ENCODE peak calls at places on chromosome 2, in five cellular contexts. One of them, this sample, is unnamed.

GRCh38 chr2:216328347-216328746 is 43.9 kb downstream of the MARCHF4 start:
- DNase-seq in neuronal stem cell: no peak
- DNase-seq in H9: no peak
- DNase-seq in mesenchymal stem cell: peak
- DNase-seq in H1: no peak
- DNase-seq in this sample: no peak

GRCh38 chr2:215364157-215365155 is 52.6 kb downstream of the ATIC start:
- DNase-seq in neuronal stem cell: no peak
- DNase-seq in H9: no peak
- DNase-seq in mesenchymal stem cell: no peak
- DNase-seq in H1: no peak
- DNase-seq in this sample: no peak

GRCh38 chr2:1080984-1081383 is 130.3 kb downstream of the SNTG2 start:
- DNase-seq in neuronal stem cell: no peak
- DNase-seq in H9: no peak
- DNase-seq in mesenchymal stem cell: no peak
- DNase-seq in H1: no peak
- DNase-seq in this sample: no peak

GRCh38 chr2:212928681-212929080 is 222.7 kb downstream of the IKZF2 start:
- DNase-seq in neuronal stem cell: no peak
- DNase-seq in H9: no peak
- DNase-seq in mesenchymal stem cell: peak
- DNase-seq in H1: no peak
- DNase-seq in this sample: no peak

GRCh38 chr2:159925975-159926374 is 128.0 kb upstream of the CD302 start:
- DNase-seq in neuronal stem cell: no peak
- DNase-seq in H9: no peak
- DNase-seq in mesenchymal stem cell: no peak
- DNase-seq in H1: no peak
- DNase-seq in this sample: no peak

GRCh38 chr2:120737802-120738516 is 2.3 kb downstream of the GLI2 start:
- DNase-seq in neuronal stem cell: no peak
- DNase-seq in H9: peak
- DNase-seq in mesenchymal stem cell: peak
- DNase-seq in H1: peak
- DNase-seq in this sample: no peak

GRCh38 chr2:212364106-212364505 is 174.5 kb downstream of the ERBB4 start:
- DNase-seq in neuronal stem cell: no peak
- DNase-seq in H9: no peak
- DNase-seq in mesenchymal stem cell: peak
- DNase-seq in H1: no peak
- DNase-seq in this sample: no peak

GRCh38 chr2:216799873-216800421 is 59.9 kb downstream of the TNP1 start:
- DNase-seq in neuronal stem cell: no peak
- DNase-seq in H9: no peak
- DNase-seq in mesenchymal stem cell: peak
- DNase-seq in H1: no peak
- DNase-seq in this sample: no peak

GRCh38 chr2:190469770-190470169 is 61.6 kb downstream of the MFSD6 start:
- DNase-seq in neuronal stem cell: no peak
- DNase-seq in H9: no peak
- DNase-seq in mesenchymal stem cell: peak
- DNase-seq in H1: no peak
- DNase-seq in this sample: no peak

GRCh38 chr2:235394278-235394828 is 99.5 kb upstream of the AGAP1 start:
- DNase-seq in neuronal stem cell: no peak
- DNase-seq in H9: no peak
- DNase-seq in mesenchymal stem cell: peak
- DNase-seq in H1: no peak
- DNase-seq in this sample: peak

GRCh38 chr2:6832556-6832955 is 33.2 kb downstream of the CMPK2 start:
- DNase-seq in neuronal stem cell: no peak
- DNase-seq in H9: no peak
- DNase-seq in mesenchymal stem cell: no peak
- DNase-seq in H1: no peak
- DNase-seq in this sample: no peak

GRCh38 chr2:130975729-130976128 is 117.5 kb downstream of the FAM168B start:
- DNase-seq in neuronal stem cell: no peak
- DNase-seq in H9: no peak
- DNase-seq in mesenchymal stem cell: no peak
- DNase-seq in H1: no peak
- DNase-seq in this sample: no peak

GRCh38 chr2:150182564-150183249 is 304.8 kb downstream of the RND3 start:
- DNase-seq in neuronal stem cell: no peak
- DNase-seq in H9: no peak
- DNase-seq in mesenchymal stem cell: no peak
- DNase-seq in H1: no peak
- DNase-seq in this sample: no peak
- H3K27ac ChIP-seq in neuronal stem cell: no peak
- H3K27ac ChIP-seq in H9: no peak
- H3K27ac ChIP-seq in mesenchymal stem cell: no peak
- H3K27ac ChIP-seq in H1: no peak
- H3K27ac ChIP-seq in this sample: no peak

GRCh38 chr2:3418766-3419165 is 39.3 kb downstream of the TRAPPC12 start:
- DNase-seq in neuronal stem cell: no peak
- DNase-seq in H9: no peak
- DNase-seq in mesenchymal stem cell: no peak
- DNase-seq in H1: no peak
- DNase-seq in this sample: no peak
- H2BK12ac ChIP-seq in neuronal stem cell: no peak
- H2BK12ac ChIP-seq in H9: no peak
- H2BK12ac ChIP-seq in mesenchymal stem cell: no peak
- H2BK12ac ChIP-seq in H1: no peak
- H2BK12ac ChIP-seq in this sample: no peak

DNA sequence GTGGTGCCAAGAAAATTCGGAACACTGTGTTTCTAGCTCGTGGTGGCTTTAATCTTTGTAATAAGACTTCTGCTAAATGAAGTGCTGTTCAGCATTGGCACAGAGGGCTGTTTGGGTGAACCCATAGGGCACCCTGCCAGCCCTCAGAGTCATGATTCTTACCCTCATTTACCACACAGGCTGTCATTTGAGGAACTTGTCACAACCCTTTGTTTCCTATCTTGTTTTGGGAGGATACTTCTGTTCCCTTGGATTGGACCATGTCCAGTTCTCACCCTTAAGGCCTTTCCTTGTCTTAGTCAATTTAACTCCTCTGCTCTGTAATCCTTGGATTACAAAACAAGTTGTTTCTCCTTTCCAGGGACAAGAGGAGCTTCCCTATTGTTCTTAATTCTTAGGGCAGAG is 225.7 kb downstream of the MTX2 start:
- DNase-seq in neuronal stem cell: no peak
- DNase-seq in H9: no peak
- DNase-seq in mesenchymal stem cell: no peak
- DNase-seq in H1: no peak
- DNase-seq in this sample: no peak
- H3K27ac ChIP-seq in neuronal stem cell: no peak
- H3K27ac ChIP-seq in H9: no peak
- H3K27ac ChIP-seq in mesenchymal stem cell: no peak
- H3K27ac ChIP-seq in H1: no peak
- H3K27ac ChIP-seq in this sample: no peak

DNA sequence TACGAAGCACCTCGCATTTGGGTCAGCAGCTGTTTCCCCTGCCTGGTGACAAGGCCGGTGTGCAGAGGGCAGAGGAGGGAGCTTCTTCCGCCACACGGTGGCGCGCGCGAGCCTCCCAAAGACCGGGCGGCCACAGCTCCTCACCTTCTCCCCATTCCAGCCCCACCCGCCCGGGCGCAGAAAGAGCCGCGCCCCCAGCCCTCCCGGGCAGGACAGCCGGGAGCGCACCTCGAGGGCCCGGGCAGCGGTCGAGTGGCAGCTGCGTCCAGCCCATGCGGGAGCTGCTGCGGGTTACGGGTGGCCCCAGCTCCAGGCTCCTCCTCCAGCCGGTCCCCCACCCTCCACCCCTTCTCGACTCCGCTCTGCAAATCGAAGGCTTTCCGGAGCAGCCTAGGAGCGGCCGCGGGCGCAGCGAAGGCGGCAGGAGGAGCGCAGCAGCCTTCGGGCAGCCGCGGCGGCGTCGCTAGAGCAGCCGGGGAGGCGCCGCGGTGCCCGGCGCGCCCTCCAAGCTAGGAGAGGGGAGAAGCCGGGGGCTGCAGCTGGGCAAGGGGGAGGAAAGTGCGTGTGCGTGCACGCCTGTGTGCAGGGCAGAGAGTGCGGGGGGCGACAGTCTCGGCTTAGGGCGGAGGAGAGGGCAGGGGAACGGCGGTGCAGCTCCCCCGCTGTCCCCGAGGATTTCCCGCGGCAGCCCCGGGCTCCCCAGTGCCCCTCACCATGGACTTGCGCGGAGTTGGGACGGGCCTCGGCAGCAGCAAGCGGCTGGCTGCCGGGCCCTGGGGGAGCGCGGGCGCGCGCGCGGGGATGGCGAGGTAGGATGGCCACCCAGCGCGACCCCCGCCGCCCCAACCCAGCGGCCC is at the start of gene CCDC85A:
- DNase-seq in neuronal stem cell: peak
- DNase-seq in H9: peak
- DNase-seq in mesenchymal stem cell: peak
- DNase-seq in H1: peak
- DNase-seq in this sample: peak
- H2BK12ac ChIP-seq in neuronal stem cell: peak
- H2BK12ac ChIP-seq in H9: no peak
- H2BK12ac ChIP-seq in mesenchymal stem cell: no peak
- H2BK12ac ChIP-seq in H1: no peak
- H2BK12ac ChIP-seq in this sample: no peak

GRCh38 chr2:113966832-113967231 is 76.9 kb downstream of the ACTR3 start:
- DNase-seq in neuronal stem cell: no peak
- DNase-seq in H9: no peak
- DNase-seq in mesenchymal stem cell: peak
- DNase-seq in H1: no peak
- DNase-seq in this sample: no peak

GRCh38 chr2:113965228-113965627 is 75.3 kb downstream of the ACTR3 start:
- DNase-seq in neuronal stem cell: no peak
- DNase-seq in H9: no peak
- DNase-seq in mesenchymal stem cell: no peak
- DNase-seq in H1: no peak
- DNase-seq in this sample: no peak

GRCh38 chr2:113965644-113966043 is 75.8 kb downstream of the ACTR3 start:
- DNase-seq in neuronal stem cell: peak
- DNase-seq in H9: peak
- DNase-seq in mesenchymal stem cell: peak
- DNase-seq in H1: peak
- DNase-seq in this sample: no peak

GRCh38 chr2:113966171-113966570 is 76.3 kb downstream of the ACTR3 start:
- DNase-seq in neuronal stem cell: no peak
- DNase-seq in H9: no peak
- DNase-seq in mesenchymal stem cell: no peak
- DNase-seq in H1: no peak
- DNase-seq in this sample: no peak

DNA sequence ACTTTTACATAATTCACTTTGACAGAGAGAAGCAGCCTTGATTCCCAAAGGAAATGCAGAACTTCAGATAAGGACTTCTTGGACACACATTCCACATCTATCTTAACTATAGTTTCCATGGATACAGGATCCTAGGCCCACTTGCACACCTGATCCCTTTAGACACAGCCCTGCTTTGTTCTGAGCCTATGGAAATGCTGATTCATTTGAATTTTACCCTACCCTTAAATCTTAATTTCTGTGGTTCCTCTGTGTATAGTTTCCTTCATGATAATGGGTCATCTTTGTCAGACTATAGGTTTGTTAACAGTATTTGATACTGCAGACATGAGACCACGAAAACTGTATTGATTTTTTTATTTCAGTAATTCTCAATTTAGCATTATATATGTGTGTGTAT is 77.4 kb downstream of the ACTR3 start:
- DNase-seq in neuronal stem cell: no peak
- DNase-seq in H9: no peak
- DNase-seq in mesenchymal stem cell: peak
- DNase-seq in H1: no peak
- DNase-seq in this sample: no peak
- H3K27ac ChIP-seq in neuronal stem cell: no peak
- H3K27ac ChIP-seq in H9: no peak
- H3K27ac ChIP-seq in mesenchymal stem cell: peak
- H3K27ac ChIP-seq in H1: no peak
- H3K27ac ChIP-seq in this sample: no peak